ENCODE peak calls at places on chromosomes 12 and 14, in ten cellular contexts. T, K, Y, A, R, I, H, O, Q and D are unnamed samples. For H3K36me3 and H3K27me3, the result is how much of the 10 kb centered on the place peaks cover.

GRCh38 chr14:85987292-85987691 is 457.3 kb downstream of the FLRT2 start:
- DNase-seq in T (no peak), K (no peak), Y (no peak), A (no peak), R (no peak), I (no peak), H (no peak), O (no peak), Q (no peak), D (no peak)

GRCh38 chr12:2753536-2753935 is 41.2 kb upstream of the FKBP4 start:
- DNase-seq in T (no peak), K (no peak), Y (peak), A (no peak), R (no peak), I (no peak), H (no peak), O (no peak), Q (no peak), D (peak)

GRCh38 chr12:116267948-116268347 is 9.5 kb downstream of the MED13L start:
- DNase-seq in T (no peak), K (no peak), Y (no peak), A (no peak), R (no peak), I (no peak), H (no peak), O (no peak), Q (no peak), D (no peak)

GRCh38 chr14:22190411-22191191 is 398.4 kb downstream of the DAD1 start:
- DNase-seq in T (no peak), K (peak), Y (no peak), A (no peak), R (no peak), I (no peak), H (no peak), O (no peak), Q (no peak), D (no peak)

GRCh38 chr12:127108360-127109215 is 1158.4 kb upstream of the TMEM132C start:
- DNase-seq in T (peak), K (peak), Y (peak), A (peak), R (peak), I (peak), H (peak), O (peak), Q (no peak), D (peak)

GRCh38 chr14:100979079-100979478 is 75.6 kb upstream of the RTL1 start:
- DNase-seq in T (no peak), K (no peak), Y (no peak), A (no peak), R (no peak), I (no peak), H (no peak), O (no peak), Q (no peak), D (no peak)

GRCh38 chr14:64218344-64219240 is 75.6 kb downstream of the ESR2 start:
- DNase-seq in T (no peak), K (no peak), Y (no peak), A (peak), R (no peak), I (no peak), H (no peak), O (peak), Q (no peak), D (no peak)

GRCh38 chr12:52035926-52036325 is 15.3 kb upstream of the NR4A1 start:
- DNase-seq in T (no peak), K (no peak), Y (no peak), A (no peak), R (no peak), I (no peak), H (no peak), O (no peak), Q (no peak), D (no peak)

GRCh38 chr12:2856901-2857495 is at the start of gene TEX52:
- DNase-seq in T (no peak), K (no peak), Y (peak), A (no peak), R (no peak), I (no peak), H (no peak), O (no peak), Q (no peak), D (peak)

GRCh38 chr12:15268927-15269552 is 47.8 kb upstream of the RERG start:
- DNase-seq in T (no peak), K (peak), Y (peak), A (peak), R (peak), I (no peak), H (peak), O (peak), Q (peak), D (peak)

DNA sequence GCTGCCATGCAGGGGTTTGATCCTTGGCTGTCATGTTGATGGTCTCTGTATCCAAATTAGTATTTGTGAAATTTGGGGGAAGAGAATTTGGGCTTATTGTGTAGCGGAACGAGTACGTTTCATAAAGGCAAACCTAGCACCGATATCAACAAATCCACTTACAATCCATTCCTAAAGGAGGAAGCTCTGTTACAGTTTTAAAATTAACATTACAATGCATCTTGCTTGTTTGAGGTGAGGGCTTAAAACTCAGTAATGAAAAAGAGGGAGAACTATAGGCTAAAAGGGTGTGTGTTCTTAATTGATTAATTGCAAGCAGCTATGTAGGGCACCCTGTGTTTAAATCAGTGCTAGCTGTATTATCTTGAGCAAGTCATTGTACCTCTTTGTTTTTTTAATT is 13.7 kb downstream of the RASSF3 start:
- DNase-seq in T (no peak), K (no peak), Y (no peak), A (no peak), R (no peak), I (no peak), H (no peak), O (no peak), Q (no peak), D (no peak)
- H3K4me3 ChIP-seq in T (no peak), K (no peak), Y (no peak), A (no peak), R (no peak), I (no peak), H (peak), O (no peak), Q (no peak), D (no peak)

GRCh38 chr12:106771425-106771824 is 3.1 kb upstream of the RIC8B start:
- DNase-seq in T (no peak), K (no peak), Y (no peak), A (no peak), R (no peak), I (no peak), H (no peak), O (no peak), Q (no peak), D (no peak)

GRCh38 chr12:106773945-106774807 is at the start of gene RIC8B:
- DNase-seq in T (peak), K (peak), Y (peak), A (peak), R (peak), I (peak), H (peak), O (peak), Q (peak), D (peak)

GRCh38 chr12:106774808-106775524 is 484 bp downstream of the RIC8B start:
- DNase-seq in T (no peak), K (no peak), Y (no peak), A (no peak), R (peak), I (no peak), H (peak), O (peak), Q (no peak), D (no peak)

GRCh38 chr12:106776897-106777296 is 2.4 kb downstream of the RIC8B start:
- DNase-seq in T (no peak), K (no peak), Y (no peak), A (no peak), R (no peak), I (no peak), H (no peak), O (no peak), Q (no peak), D (no peak)

GRCh38 chr12:106773286-106773685 is 1.2 kb upstream of the RIC8B start:
- DNase-seq in T (no peak), K (no peak), Y (no peak), A (no peak), R (no peak), I (no peak), H (no peak), O (no peak), Q (no peak), D (no peak)
- H3K36me3 ChIP-seq in T (under half), K (under half), Y (under half), A (under half), R (under half), I (under half), H (under half), O (under half), Q (under half), D (under half)

GRCh38 chr12:7712841-7713442 is 1.7 kb downstream of the DPPA3 start:
- DNase-seq in T (no peak), K (no peak), Y (no peak), A (no peak), R (no peak), I (no peak), H (no peak), O (no peak), Q (no peak), D (peak)
- H3K27me3 ChIP-seq in T (under half), K (under half), Y (under half), A (under half), R (under half), I (under half), H (under half), O (under half), Q (under half), D (under half)

DNA sequence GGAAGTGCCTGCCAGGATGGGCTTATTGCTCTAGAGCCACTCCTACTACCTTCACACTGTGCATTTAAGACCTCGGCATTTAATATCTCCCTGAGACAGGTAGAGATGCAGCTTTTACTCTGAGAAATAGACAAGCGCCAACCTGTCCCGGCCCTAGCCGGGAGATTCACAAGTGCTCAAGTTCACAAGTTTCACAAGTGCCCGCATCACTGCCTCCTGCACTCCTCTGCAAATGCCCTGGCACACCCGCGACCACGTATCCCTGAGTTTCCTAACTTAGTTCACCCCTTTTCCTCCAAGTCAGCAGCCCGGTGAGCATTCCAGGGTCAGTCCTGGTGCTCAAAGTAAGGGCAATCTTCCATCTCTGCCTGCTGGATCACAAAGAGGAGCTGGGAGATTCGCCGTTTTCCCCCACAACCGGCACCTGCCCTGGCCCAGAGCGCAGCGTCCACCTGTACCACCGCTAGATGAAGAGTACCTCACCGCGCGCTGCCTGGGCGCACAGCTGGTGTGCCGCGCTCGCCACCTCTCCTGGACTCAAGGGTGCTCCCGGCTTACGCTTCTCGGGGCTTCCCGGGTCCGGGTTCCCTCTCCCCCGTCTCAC is 5.0 kb upstream of the SLC38A4 start:
- DNase-seq in T (no peak), K (no peak), Y (peak), A (peak), R (no peak), I (peak), H (no peak), O (no peak), Q (no peak), D (peak)
- H3K4me3 ChIP-seq in T (no peak), K (peak), Y (peak), A (peak), R (no peak), I (peak), H (no peak), O (peak), Q (no peak), D (peak)

DNA sequence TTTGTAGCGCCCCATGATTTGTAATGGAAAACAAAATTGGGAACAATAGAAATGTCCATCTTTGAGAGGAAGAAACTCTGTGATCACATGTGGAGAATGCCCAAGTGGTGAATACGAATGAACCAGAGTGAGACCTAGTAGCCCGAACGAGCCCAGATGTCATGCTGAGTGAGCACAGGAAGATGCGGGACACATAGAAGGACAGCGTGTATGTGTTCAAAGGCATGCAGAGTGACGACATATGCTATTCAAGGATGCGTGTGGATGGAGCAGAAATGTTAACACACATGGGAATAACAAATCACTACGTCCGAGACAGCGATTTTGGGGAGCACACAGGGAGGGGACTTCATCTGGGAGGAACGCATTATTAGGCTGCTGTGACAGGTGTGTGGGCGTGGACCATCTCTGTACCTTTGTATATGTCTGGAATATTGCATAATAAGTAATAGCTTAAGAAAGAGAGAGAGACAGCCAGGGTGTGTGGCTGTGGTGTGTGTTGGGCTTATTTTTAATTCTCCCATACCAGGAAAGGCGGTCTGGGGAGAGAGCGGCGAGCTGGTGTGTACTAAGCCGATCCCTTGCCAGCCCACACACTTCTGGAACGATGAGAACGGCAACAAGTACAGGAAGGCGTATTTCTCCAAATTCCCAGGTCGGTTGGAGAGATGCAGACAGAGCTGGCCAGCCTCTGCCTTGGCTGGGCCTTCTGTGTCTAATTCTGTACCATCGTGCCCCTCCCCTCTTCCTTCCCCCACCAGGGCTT is 63.8 kb downstream of the AACS start:
- DNase-seq in T (no peak), K (no peak), Y (no peak), A (no peak), R (no peak), I (no peak), H (no peak), O (no peak), Q (no peak), D (no peak)
- H3K36me3 ChIP-seq in T (under half), K (under half), Y (under half), A (under half), R (under half), I (under half), H (under half), O (under half), Q (under half), D (under half)

GRCh38 chr12:32893458-32893857 is 3.1 kb downstream of the PKP2 start:
- DNase-seq in T (no peak), K (no peak), Y (no peak), A (peak), R (no peak), I (no peak), H (no peak), O (no peak), Q (no peak), D (no peak)
- H3K27me3 ChIP-seq in T (under half), K (under half), Y (under half), A (under half), R (under half), I (under half), H (under half), O (under half), Q (under half), D (under half)

GRCh38 chr12:80709811-80710726 is 2.6 kb downstream of the MYF6 start:
- DNase-seq in T (no peak), K (no peak), Y (peak), A (peak), R (no peak), I (peak), H (no peak), O (no peak), Q (no peak), D (peak)
- H3K4me3 ChIP-seq in T (no peak), K (no peak), Y (no peak), A (no peak), R (no peak), I (peak), H (no peak), O (no peak), Q (no peak), D (peak)

DNA sequence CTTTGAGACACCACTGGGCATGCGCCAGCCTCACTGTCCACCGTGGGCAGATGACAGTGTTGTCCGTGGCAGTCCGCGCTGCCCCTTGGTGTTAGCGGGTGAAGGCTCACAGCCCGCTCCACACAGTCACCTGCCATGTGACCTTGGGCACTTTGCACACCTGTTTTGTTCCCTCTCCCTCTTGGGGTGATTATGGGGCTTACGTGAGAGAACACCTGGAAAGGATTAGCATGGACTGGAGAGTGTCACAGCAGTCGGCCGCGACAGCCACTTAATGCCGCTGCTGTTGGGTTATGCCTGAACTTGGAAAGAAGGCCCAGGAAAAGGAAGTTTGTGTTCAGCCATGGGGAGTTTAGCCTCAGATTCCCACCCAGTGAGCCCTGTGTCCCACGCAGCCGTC is 94.2 kb downstream of the DDX51 start:
- DNase-seq in T (no peak), K (no peak), Y (no peak), A (no peak), R (no peak), I (no peak), H (no peak), O (no peak), Q (no peak), D (no peak)
- H3K36me3 ChIP-seq in T (half or more), K (half or more), Y (under half), A (under half), R (half or more), I (under half), H (half or more), O (half or more), Q (under half), D (under half)

GRCh38 chr12:102314821-102315220 is 117.2 kb upstream of the PMCH start:
- DNase-seq in T (no peak), K (peak), Y (no peak), A (peak), R (no peak), I (no peak), H (no peak), O (no peak), Q (no peak), D (no peak)
- H3K27me3 ChIP-seq in T (under half), K (under half), Y (under half), A (under half), R (under half), I (under half), H (under half), O (under half), Q (under half), D (under half)